ENCODE peak calls at places on chromosomes 5 and 9, in eight cellular contexts. Y, B, Z, K, H, O, M and S are unnamed samples.

GRCh38 chr5:159402328-159402727 is 72.0 kb upstream of the IL12B start:
- DNase-seq in Y (no peak), B (no peak), Z (no peak), K (no peak), H (no peak), O (no peak), M (peak; percentile 25), S (no peak)

GRCh38 chr5:133963493-133964128 is 4.8 kb downstream of the C5orf15 start:
- DNase-seq in Y (no peak), B (no peak), Z (no peak), K (no peak), H (no peak), O (no peak), M (no peak), S (no peak)

GRCh38 chr9:4058931-4059330 is 240.9 kb downstream of the GLIS3 start:
- DNase-seq in Y (no peak), B (no peak), Z (no peak), K (no peak), H (no peak), O (no peak), M (no peak), S (no peak)

GRCh38 chr9:98573749-98574278 is 134.9 kb downstream of the GABBR2 start:
- DNase-seq in Y (no peak), B (no peak), Z (no peak), K (no peak), H (no peak), O (no peak), M (no peak), S (no peak)

GRCh38 chr9:69771775-69772418 is 12.1 kb upstream of the PTAR1 start:
- DNase-seq in Y (no peak), B (no peak), Z (no peak), K (no peak), H (no peak), O (peak; percentile 90), M (no peak), S (no peak)

GRCh38 chr9:3827175-3827574 is 301.4 kb upstream of the RFX3 start:
- DNase-seq in Y (peak; percentile 62), B (no peak), Z (no peak), K (peak; percentile 68), H (peak; percentile 50), O (no peak), M (peak; percentile 29), S (no peak)

GRCh38 chr5:92916036-92916435 is 665.0 kb downstream of the NR2F1-AS1 start:
- DNase-seq in Y (no peak), B (peak; percentile 16), Z (no peak), K (no peak), H (no peak), O (peak; percentile 44), M (no peak), S (no peak)

GRCh38 chr9:123397975-123398374 is 42.0 kb downstream of the CRB2 start:
- DNase-seq in Y (no peak), B (no peak), Z (no peak), K (no peak), H (no peak), O (no peak), M (no peak), S (no peak)

GRCh38 chr9:96051423-96051822 is 175.9 kb downstream of the ERCC6L2 start:
- DNase-seq in Y (no peak), B (no peak), Z (no peak), K (no peak), H (no peak), O (no peak), M (no peak), S (no peak)

GRCh38 chr5:81638471-81638870 is 112.4 kb downstream of the SSBP2 start:
- DNase-seq in Y (no peak), B (no peak), Z (no peak), K (no peak), H (no peak), O (peak; percentile 7), M (no peak), S (no peak)

GRCh38 chr5:137466888-137467287 is 32.2 kb downstream of the SPOCK1 start:
- DNase-seq in Y (no peak), B (no peak), Z (peak; percentile 20), K (no peak), H (no peak), O (no peak), M (no peak), S (no peak)

GRCh38 chr5:57889558-57889957 is 406.9 kb upstream of the ACTBL2 start:
- DNase-seq in Y (peak; percentile 71), B (peak; percentile 87), Z (no peak), K (no peak), H (no peak), O (peak; percentile 83), M (peak; percentile 39), S (peak; percentile 47)

GRCh38 chr5:135230326-135230925 is 168.6 kb downstream of the MACROH2A1 start:
- DNase-seq in Y (no peak), B (no peak), Z (peak; percentile 32), K (no peak), H (no peak), O (peak; percentile 78), M (peak; percentile 21), S (peak; percentile 74)

GRCh38 chr5:100560860-100561259 is 25.7 kb downstream of the FAM174A start:
- DNase-seq in Y (no peak), B (no peak), Z (no peak), K (no peak), H (no peak), O (peak; percentile 35), M (no peak), S (no peak)

GRCh38 chr5:157306690-157307089 is 40.8 kb downstream of the CYFIP2 start:
- DNase-seq in Y (no peak), B (no peak), Z (no peak), K (no peak), H (no peak), O (no peak), M (no peak), S (no peak)

GRCh38 chr5:157303023-157303422 is 37.1 kb downstream of the CYFIP2 start:
- DNase-seq in Y (no peak), B (no peak), Z (no peak), K (no peak), H (no peak), O (no peak), M (no peak), S (no peak)

GRCh38 chr5:157301066-157301465 is 35.1 kb downstream of the CYFIP2 start:
- DNase-seq in Y (no peak), B (no peak), Z (no peak), K (no peak), H (no peak), O (no peak), M (no peak), S (no peak)

GRCh38 chr5:157306092-157306491 is 40.2 kb downstream of the CYFIP2 start:
- DNase-seq in Y (no peak), B (no peak), Z (no peak), K (no peak), H (no peak), O (no peak), M (no peak), S (no peak)

DNA sequence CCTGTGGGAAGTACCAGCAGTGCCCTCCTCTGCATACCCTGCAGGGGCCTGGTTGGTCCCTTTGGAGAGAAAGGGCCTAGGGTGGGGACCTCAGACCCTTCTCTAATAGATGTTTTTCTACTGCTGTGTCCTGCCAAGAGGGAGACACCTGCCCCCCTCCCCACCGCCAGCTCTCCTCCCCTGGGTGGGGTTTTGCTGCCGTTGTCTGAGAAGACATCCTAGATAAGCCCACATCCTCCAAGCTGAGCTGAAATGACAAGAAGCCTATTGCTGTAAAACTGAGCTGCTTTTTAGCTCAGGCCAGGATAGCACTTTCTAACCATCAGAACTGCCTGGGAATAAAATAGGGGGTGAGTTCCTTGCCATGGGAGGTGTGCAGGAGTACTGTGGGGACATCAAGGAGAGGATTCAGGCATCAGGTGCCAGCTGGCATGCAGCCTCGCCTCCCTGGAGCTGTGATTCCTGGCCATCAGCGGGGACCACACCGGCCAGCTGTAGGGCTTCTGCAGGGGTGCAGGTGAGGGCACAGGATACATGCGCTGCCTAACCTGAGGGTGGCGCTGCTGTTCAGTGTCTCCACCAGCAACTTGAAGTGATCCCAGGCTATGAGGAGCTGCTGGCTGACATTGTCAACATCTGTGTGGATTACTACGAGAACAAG is 37.9 kb downstream of the CYFIP2 start:
- DNase-seq in Y (no peak), B (peak; percentile 17), Z (no peak), K (no peak), H (no peak), O (no peak), M (peak; percentile 27), S (peak; percentile 36)
- TF ChIP-seq CTCF in Y (no peak), B (no peak), Z (no peak), K (no peak), H (no peak), O (peak; percentile 8), M (no peak), S (peak; percentile 39)

GRCh38 chr5:56168066-56168478 is 65.1 kb downstream of the ANKRD55 start:
- DNase-seq in Y (no peak), B (no peak), Z (no peak), K (no peak), H (no peak), O (peak; percentile 78), M (no peak), S (no peak)
- H3K4me1 ChIP-seq in Y (no peaks in the 10 kb centered on the region), B (peaks cover 40% of the 10 kb centered on the region), Z (peaks cover 52% of the 10 kb centered on the region), K (no peaks in the 10 kb centered on the region), H (no peaks in the 10 kb centered on the region), O (peaks cover 29% of the 10 kb centered on the region), M (no peaks in the 10 kb centered on the region), S (no peaks in the 10 kb centered on the region)

DNA sequence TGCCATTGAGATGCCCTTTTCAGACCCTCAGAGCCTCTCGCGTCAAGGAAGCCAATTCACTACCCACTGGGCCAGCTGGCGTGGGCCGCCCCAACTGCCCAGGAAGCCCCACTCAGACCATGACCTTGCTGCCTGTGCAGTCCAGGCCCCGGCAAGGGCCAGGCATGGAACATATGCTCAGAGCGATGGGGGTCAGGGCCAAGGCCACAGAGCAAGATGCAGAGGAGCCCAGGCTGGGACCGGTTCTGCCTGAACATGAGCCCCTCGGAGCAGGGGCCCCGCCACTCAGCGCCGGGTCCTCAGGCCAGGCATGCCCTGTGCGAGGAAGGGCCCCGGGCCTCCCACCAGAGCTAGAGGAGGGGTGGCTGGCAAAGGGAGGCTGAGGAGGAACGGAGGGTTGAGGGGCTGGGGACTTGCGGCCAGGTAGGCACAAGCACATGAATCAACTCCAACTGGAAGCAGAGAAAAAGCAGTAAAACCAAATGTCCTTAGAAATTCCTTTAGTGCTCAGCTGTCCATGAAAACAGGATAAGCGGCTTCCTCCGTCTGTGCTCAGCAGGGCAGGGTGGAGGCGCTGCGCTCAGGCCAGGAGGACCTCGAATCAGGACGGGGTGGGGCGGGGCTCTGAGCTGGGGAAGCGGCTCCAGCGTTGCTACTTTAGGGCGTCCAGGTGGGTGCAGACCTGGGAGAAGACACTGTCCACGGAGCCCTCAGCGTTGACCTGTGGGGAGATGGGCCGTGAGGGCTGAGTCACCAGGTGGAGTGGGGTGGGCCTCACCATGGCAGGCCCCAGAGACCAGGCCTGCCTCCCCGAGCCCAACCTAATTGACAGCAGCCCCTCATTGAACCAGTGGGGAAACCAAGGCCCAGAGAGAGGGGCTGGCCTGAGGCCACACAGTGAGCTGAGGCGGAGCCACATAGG is 9.9 kb downstream of the AK1 start:
- DNase-seq in Y (no peak), B (no peak), Z (no peak), K (no peak), H (no peak), O (no peak), M (no peak), S (peak; percentile 74)
- TF ChIP-seq POLR2A in Y (no peak), B (no peak), Z (no peak), K (no peak), H (no peak), O (no peak), M (no peak), S (no peak)

DNA sequence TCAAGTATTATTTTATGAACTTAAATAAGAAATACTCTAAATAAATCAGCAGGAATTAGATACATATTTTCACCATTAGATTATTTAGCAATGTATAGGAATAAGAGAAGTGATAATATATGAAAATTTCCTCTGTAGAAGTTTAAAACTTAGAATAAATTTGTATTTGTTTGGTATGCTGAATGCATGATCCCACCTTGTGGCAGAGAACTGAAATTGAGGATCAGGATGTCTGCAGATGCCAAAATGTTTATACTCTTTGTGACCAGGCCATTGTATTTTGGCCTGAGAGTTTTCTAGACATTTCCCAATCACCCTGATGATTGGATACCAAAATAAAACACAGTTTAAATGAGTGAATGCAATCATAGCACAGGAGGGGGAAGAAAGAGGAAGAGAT is 6.3 kb downstream of the TYRP1 start:
- DNase-seq in Y (no peak), B (no peak), Z (no peak), K (no peak), H (no peak), O (peak; percentile 32), M (no peak), S (no peak)
- TF ChIP-seq CTCF in Y (no peak), B (no peak), Z (no peak), K (no peak), H (no peak), O (peak; percentile 46), M (no peak), S (no peak)